ENCODE peak calls at places on chromosomes 4 and X, in eight cellular contexts. One of them, this sample, is unnamed.

GRCh38 chrX:14832151-14832550 is 40.7 kb downstream of the FANCB start:
- DNase-seq in lower leg skin: no peak
- DNase-seq in AG10803: peak
- DNase-seq in mammary epithelial cell: no peak
- DNase-seq in PC-3: no peak
- DNase-seq in HTR-8/SVneo: peak
- DNase-seq in OCI-LY7: no peak
- DNase-seq in effector memory CD8-positive, alpha-beta T cell: no peak
- DNase-seq in this sample: no peak

GRCh38 chrX:50941638-50942037 is 31.1 kb downstream of the BMP15 start:
- DNase-seq in lower leg skin: no peak
- DNase-seq in AG10803: no peak
- DNase-seq in mammary epithelial cell: no peak
- DNase-seq in PC-3: peak
- DNase-seq in HTR-8/SVneo: no peak
- DNase-seq in OCI-LY7: peak
- DNase-seq in effector memory CD8-positive, alpha-beta T cell: no peak
- DNase-seq in this sample: no peak

GRCh38 chr4:112036881-112037280 is 108.4 kb upstream of the FAM241A start:
- DNase-seq in lower leg skin: no peak
- DNase-seq in AG10803: peak
- DNase-seq in mammary epithelial cell: no peak
- DNase-seq in PC-3: no peak
- DNase-seq in HTR-8/SVneo: no peak
- DNase-seq in OCI-LY7: no peak
- DNase-seq in effector memory CD8-positive, alpha-beta T cell: no peak
- DNase-seq in this sample: no peak

GRCh38 chr4:147336252-147336651 is 144.6 kb upstream of the EDNRA start:
- DNase-seq in lower leg skin: no peak
- DNase-seq in AG10803: peak
- DNase-seq in mammary epithelial cell: peak
- DNase-seq in PC-3: no peak
- DNase-seq in HTR-8/SVneo: no peak
- DNase-seq in OCI-LY7: no peak
- DNase-seq in effector memory CD8-positive, alpha-beta T cell: no peak
- DNase-seq in this sample: no peak

GRCh38 chr4:146104541-146104940 is 71.0 kb upstream of the LSM6 start:
- DNase-seq in lower leg skin: no peak
- DNase-seq in AG10803: no peak
- DNase-seq in mammary epithelial cell: no peak
- DNase-seq in PC-3: no peak
- DNase-seq in HTR-8/SVneo: no peak
- DNase-seq in OCI-LY7: no peak
- DNase-seq in effector memory CD8-positive, alpha-beta T cell: no peak
- DNase-seq in this sample: no peak

GRCh38 chrX:70039758-70040157 is 10.0 kb downstream of the AWAT2 start:
- DNase-seq in lower leg skin: no peak
- DNase-seq in AG10803: peak
- DNase-seq in mammary epithelial cell: no peak
- DNase-seq in PC-3: peak
- DNase-seq in HTR-8/SVneo: no peak
- DNase-seq in OCI-LY7: no peak
- DNase-seq in effector memory CD8-positive, alpha-beta T cell: no peak
- DNase-seq in this sample: no peak

GRCh38 chr4:98566491-98567008 is 91.9 kb downstream of the TSPAN5 start:
- DNase-seq in lower leg skin: no peak
- DNase-seq in AG10803: peak
- DNase-seq in mammary epithelial cell: no peak
- DNase-seq in PC-3: no peak
- DNase-seq in HTR-8/SVneo: no peak
- DNase-seq in OCI-LY7: no peak
- DNase-seq in effector memory CD8-positive, alpha-beta T cell: no peak
- DNase-seq in this sample: peak

GRCh38 chrX:53047228-53047627 is 1.4 kb upstream of the GPR173 start:
- DNase-seq in lower leg skin: no peak
- DNase-seq in AG10803: no peak
- DNase-seq in mammary epithelial cell: no peak
- DNase-seq in PC-3: peak
- DNase-seq in HTR-8/SVneo: peak
- DNase-seq in OCI-LY7: peak
- DNase-seq in effector memory CD8-positive, alpha-beta T cell: no peak
- DNase-seq in this sample: no peak

GRCh38 chrX:129786210-129786651 is 6.5 kb downstream of the SASH3 start:
- DNase-seq in lower leg skin: no peak
- DNase-seq in AG10803: no peak
- DNase-seq in mammary epithelial cell: no peak
- DNase-seq in PC-3: no peak
- DNase-seq in HTR-8/SVneo: no peak
- DNase-seq in OCI-LY7: peak
- DNase-seq in effector memory CD8-positive, alpha-beta T cell: no peak
- DNase-seq in this sample: no peak

GRCh38 chr4:143384381-143384994 is 47.8 kb downstream of the GAB1 start:
- DNase-seq in lower leg skin: no peak
- DNase-seq in AG10803: peak
- DNase-seq in mammary epithelial cell: no peak
- DNase-seq in PC-3: no peak
- DNase-seq in HTR-8/SVneo: no peak
- DNase-seq in OCI-LY7: no peak
- DNase-seq in effector memory CD8-positive, alpha-beta T cell: no peak
- DNase-seq in this sample: no peak

GRCh38 chrX:120801426-120801825 is 74.2 kb downstream of the CT47B1 start:
- DNase-seq in lower leg skin: no peak
- DNase-seq in AG10803: no peak
- DNase-seq in mammary epithelial cell: no peak
- DNase-seq in PC-3: no peak
- DNase-seq in HTR-8/SVneo: no peak
- DNase-seq in OCI-LY7: no peak
- DNase-seq in effector memory CD8-positive, alpha-beta T cell: no peak
- DNase-seq in this sample: no peak

GRCh38 chr4:149291463-149291862 is 524.2 kb downstream of the IQCM start:
- DNase-seq in lower leg skin: no peak
- DNase-seq in AG10803: peak
- DNase-seq in mammary epithelial cell: no peak
- DNase-seq in PC-3: peak
- DNase-seq in HTR-8/SVneo: peak
- DNase-seq in OCI-LY7: no peak
- DNase-seq in effector memory CD8-positive, alpha-beta T cell: no peak
- DNase-seq in this sample: peak

GRCh38 chr4:159417006-159417405 is 314.1 kb downstream of the RAPGEF2 start:
- DNase-seq in lower leg skin: no peak
- DNase-seq in AG10803: no peak
- DNase-seq in mammary epithelial cell: no peak
- DNase-seq in PC-3: peak
- DNase-seq in HTR-8/SVneo: no peak
- DNase-seq in OCI-LY7: no peak
- DNase-seq in effector memory CD8-positive, alpha-beta T cell: no peak
- DNase-seq in this sample: no peak

GRCh38 chr4:179415016-179415841 is 1973.0 kb upstream of the AGA start:
- DNase-seq in lower leg skin: no peak
- DNase-seq in AG10803: no peak
- DNase-seq in mammary epithelial cell: no peak
- DNase-seq in PC-3: peak
- DNase-seq in HTR-8/SVneo: no peak
- DNase-seq in OCI-LY7: no peak
- DNase-seq in effector memory CD8-positive, alpha-beta T cell: no peak
- DNase-seq in this sample: no peak

GRCh38 chr4:38237139-38237538 is 276.9 kb downstream of the PTTG2 start:
- DNase-seq in lower leg skin: no peak
- DNase-seq in AG10803: peak
- DNase-seq in mammary epithelial cell: peak
- DNase-seq in PC-3: peak
- DNase-seq in HTR-8/SVneo: peak
- DNase-seq in OCI-LY7: no peak
- DNase-seq in effector memory CD8-positive, alpha-beta T cell: no peak
- DNase-seq in this sample: no peak

GRCh38 chr4:129498626-129499025 is 402.7 kb downstream of the C4orf33 start:
- DNase-seq in lower leg skin: no peak
- DNase-seq in AG10803: no peak
- DNase-seq in mammary epithelial cell: no peak
- DNase-seq in PC-3: no peak
- DNase-seq in HTR-8/SVneo: no peak
- DNase-seq in OCI-LY7: no peak
- DNase-seq in effector memory CD8-positive, alpha-beta T cell: no peak
- DNase-seq in this sample: no peak

GRCh38 chr4:174214102-174214878 is 69.2 kb downstream of the FBXO8 start:
- DNase-seq in lower leg skin: no peak
- DNase-seq in AG10803: no peak
- DNase-seq in mammary epithelial cell: no peak
- DNase-seq in PC-3: no peak
- DNase-seq in HTR-8/SVneo: no peak
- DNase-seq in OCI-LY7: no peak
- DNase-seq in effector memory CD8-positive, alpha-beta T cell: no peak
- DNase-seq in this sample: no peak

GRCh38 chr4:83178029-83178428 is 63.5 kb upstream of the PLAC8 start:
- DNase-seq in lower leg skin: no peak
- DNase-seq in AG10803: no peak
- DNase-seq in mammary epithelial cell: no peak
- DNase-seq in PC-3: no peak
- DNase-seq in HTR-8/SVneo: no peak
- DNase-seq in OCI-LY7: no peak
- DNase-seq in effector memory CD8-positive, alpha-beta T cell: no peak
- DNase-seq in this sample: no peak

GRCh38 chrX:24020280-24020876 is 6.6 kb downstream of the KLHL15 start:
- DNase-seq in lower leg skin: no peak
- DNase-seq in AG10803: no peak
- DNase-seq in mammary epithelial cell: no peak
- DNase-seq in PC-3: no peak
- DNase-seq in HTR-8/SVneo: no peak
- DNase-seq in OCI-LY7: no peak
- DNase-seq in effector memory CD8-positive, alpha-beta T cell: no peak
- DNase-seq in this sample: no peak

GRCh38 chrX:78455901-78456300 is 128.5 kb upstream of the CYSLTR1 start:
- DNase-seq in lower leg skin: no peak
- DNase-seq in AG10803: no peak
- DNase-seq in mammary epithelial cell: peak
- DNase-seq in PC-3: peak
- DNase-seq in HTR-8/SVneo: no peak
- DNase-seq in OCI-LY7: no peak
- DNase-seq in effector memory CD8-positive, alpha-beta T cell: no peak
- DNase-seq in this sample: no peak

GRCh38 chrX:146396409-146396808 is 413.2 kb upstream of the CXorf51B start:
- DNase-seq in lower leg skin: no peak
- DNase-seq in AG10803: no peak
- DNase-seq in mammary epithelial cell: no peak
- DNase-seq in PC-3: no peak
- DNase-seq in HTR-8/SVneo: no peak
- DNase-seq in OCI-LY7: no peak
- DNase-seq in effector memory CD8-positive, alpha-beta T cell: no peak
- DNase-seq in this sample: no peak

GRCh38 chr4:75542824-75543223 is 13.0 kb upstream of the ODAPH start:
- DNase-seq in lower leg skin: no peak
- DNase-seq in AG10803: peak
- DNase-seq in mammary epithelial cell: peak
- DNase-seq in PC-3: peak
- DNase-seq in HTR-8/SVneo: no peak
- DNase-seq in OCI-LY7: no peak
- DNase-seq in effector memory CD8-positive, alpha-beta T cell: no peak
- DNase-seq in this sample: no peak

GRCh38 chr4:118834070-118834469 is 1.9 kb downstream of the SEC24D start:
- DNase-seq in lower leg skin: no peak
- DNase-seq in AG10803: no peak
- DNase-seq in mammary epithelial cell: no peak
- DNase-seq in PC-3: no peak
- DNase-seq in HTR-8/SVneo: no peak
- DNase-seq in OCI-LY7: no peak
- DNase-seq in effector memory CD8-positive, alpha-beta T cell: no peak
- DNase-seq in this sample: no peak

GRCh38 chr4:57156242-57156990 is 46.2 kb upstream of the IGFBP7 start:
- DNase-seq in lower leg skin: no peak
- DNase-seq in AG10803: no peak
- DNase-seq in mammary epithelial cell: peak
- DNase-seq in PC-3: peak
- DNase-seq in HTR-8/SVneo: peak
- DNase-seq in OCI-LY7: no peak
- DNase-seq in effector memory CD8-positive, alpha-beta T cell: no peak
- DNase-seq in this sample: no peak

GRCh38 chr4:112589207-112589606 is 47.5 kb downstream of the ZGRF1 start:
- DNase-seq in lower leg skin: no peak
- DNase-seq in AG10803: peak
- DNase-seq in mammary epithelial cell: peak
- DNase-seq in PC-3: no peak
- DNase-seq in HTR-8/SVneo: peak
- DNase-seq in OCI-LY7: no peak
- DNase-seq in effector memory CD8-positive, alpha-beta T cell: no peak
- DNase-seq in this sample: peak

GRCh38 chr4:83046693-83047473 is 11.9 kb downstream of the COPS4 start:
- DNase-seq in lower leg skin: no peak
- DNase-seq in AG10803: no peak
- DNase-seq in mammary epithelial cell: no peak
- DNase-seq in PC-3: no peak
- DNase-seq in HTR-8/SVneo: no peak
- DNase-seq in OCI-LY7: no peak
- DNase-seq in effector memory CD8-positive, alpha-beta T cell: no peak
- DNase-seq in this sample: no peak

GRCh38 chr4:56062527-56062926 is 113.8 kb downstream of the CEP135 start:
- DNase-seq in lower leg skin: no peak
- DNase-seq in AG10803: no peak
- DNase-seq in mammary epithelial cell: no peak
- DNase-seq in PC-3: no peak
- DNase-seq in HTR-8/SVneo: no peak
- DNase-seq in OCI-LY7: no peak
- DNase-seq in effector memory CD8-positive, alpha-beta T cell: no peak
- DNase-seq in this sample: no peak

This sample was measured in smooth muscle cell of the brain vasculature.